ENCODE peak calls at places on chromosome 21, in ten cellular contexts. One of them, this sample, is unnamed.

GRCh38 chr21:30935121-30935888 is 53.9 kb upstream of the KRTAP11-1 start:
- DNase-seq in upper lobe of left lung: no peak
- DNase-seq in A549: no peak
- DNase-seq in body of pancreas: no peak
- DNase-seq in lower leg skin: no peak
- DNase-seq in transverse colon: no peak
- DNase-seq in Peyer's patch: no peak
- DNase-seq in tibial nerve: no peak
- DNase-seq in IMR-90: no peak
- DNase-seq in prostate gland: no peak
- DNase-seq in this sample: no peak

GRCh38 chr21:39073717-39074116 is 109.5 kb downstream of the PSMG1 start:
- DNase-seq in upper lobe of left lung: no peak
- DNase-seq in lower leg skin: no peak
- DNase-seq in IMR-90: no peak
- DNase-seq in Peyer's patch: no peak
- DNase-seq in A549: no peak
- DNase-seq in tibial nerve: no peak
- DNase-seq in prostate gland: no peak
- DNase-seq in body of pancreas: no peak
- DNase-seq in transverse colon: no peak
- DNase-seq in this sample: no peak

GRCh38 chr21:35168702-35169101 is 119.6 kb upstream of the RUNX1 start:
- DNase-seq in upper lobe of left lung: no peak
- DNase-seq in A549: no peak
- DNase-seq in tibial nerve: no peak
- DNase-seq in lower leg skin: no peak
- DNase-seq in body of pancreas: no peak
- DNase-seq in transverse colon: no peak
- DNase-seq in Peyer's patch: no peak
- DNase-seq in IMR-90: no peak
- DNase-seq in prostate gland: no peak
- DNase-seq in this sample: no peak

GRCh38 chr21:38443110-38443509 is 55.2 kb downstream of the ERG start:
- DNase-seq in prostate gland: no peak
- DNase-seq in transverse colon: no peak
- DNase-seq in IMR-90: no peak
- DNase-seq in lower leg skin: no peak
- DNase-seq in tibial nerve: no peak
- DNase-seq in upper lobe of left lung: no peak
- DNase-seq in A549: no peak
- DNase-seq in body of pancreas: no peak
- DNase-seq in Peyer's patch: no peak
- DNase-seq in this sample: no peak

GRCh38 chr21:24436236-24436635 is 1171.0 kb downstream of the MRPL39 start:
- DNase-seq in Peyer's patch: no peak
- DNase-seq in upper lobe of left lung: peak
- DNase-seq in A549: no peak
- DNase-seq in tibial nerve: no peak
- DNase-seq in IMR-90: no peak
- DNase-seq in prostate gland: peak
- DNase-seq in lower leg skin: no peak
- DNase-seq in transverse colon: no peak
- DNase-seq in body of pancreas: no peak
- DNase-seq in this sample: no peak

GRCh38 chr21:21200103-21200938 is 202.1 kb downstream of the NCAM2 start:
- DNase-seq in upper lobe of left lung: peak
- DNase-seq in lower leg skin: peak
- DNase-seq in tibial nerve: peak
- DNase-seq in prostate gland: no peak
- DNase-seq in A549: peak
- DNase-seq in IMR-90: peak
- DNase-seq in transverse colon: peak
- DNase-seq in Peyer's patch: peak
- DNase-seq in body of pancreas: peak
- DNase-seq in this sample: no peak

GRCh38 chr21:25036775-25037174 is 570.5 kb downstream of the MRPL39 start:
- DNase-seq in tibial nerve: no peak
- DNase-seq in upper lobe of left lung: no peak
- DNase-seq in transverse colon: no peak
- DNase-seq in Peyer's patch: no peak
- DNase-seq in lower leg skin: no peak
- DNase-seq in A549: no peak
- DNase-seq in IMR-90: no peak
- DNase-seq in prostate gland: no peak
- DNase-seq in body of pancreas: no peak
- DNase-seq in this sample: no peak

GRCh38 chr21:36663033-36663855 is 35.7 kb upstream of the SIM2 start:
- DNase-seq in A549: no peak
- DNase-seq in body of pancreas: no peak
- DNase-seq in IMR-90: peak
- DNase-seq in prostate gland: no peak
- DNase-seq in upper lobe of left lung: no peak
- DNase-seq in tibial nerve: no peak
- DNase-seq in Peyer's patch: no peak
- DNase-seq in lower leg skin: no peak
- DNase-seq in transverse colon: no peak
- DNase-seq in this sample: no peak

GRCh38 chr21:29338256-29338655 is 39.5 kb downstream of the BACH1 start:
- DNase-seq in A549: no peak
- DNase-seq in lower leg skin: no peak
- DNase-seq in body of pancreas: no peak
- DNase-seq in prostate gland: no peak
- DNase-seq in tibial nerve: no peak
- DNase-seq in Peyer's patch: no peak
- DNase-seq in upper lobe of left lung: no peak
- DNase-seq in IMR-90: no peak
- DNase-seq in transverse colon: no peak
- DNase-seq in this sample: no peak

GRCh38 chr21:29340228-29340627 is 41.5 kb downstream of the BACH1 start:
- DNase-seq in A549: no peak
- DNase-seq in lower leg skin: no peak
- DNase-seq in prostate gland: no peak
- DNase-seq in tibial nerve: no peak
- DNase-seq in upper lobe of left lung: no peak
- DNase-seq in body of pancreas: no peak
- DNase-seq in transverse colon: no peak
- DNase-seq in IMR-90: peak
- DNase-seq in Peyer's patch: no peak
- DNase-seq in this sample: no peak

GRCh38 chr21:29346281-29346680 is 47.6 kb downstream of the BACH1 start:
- DNase-seq in transverse colon: no peak
- DNase-seq in lower leg skin: no peak
- DNase-seq in A549: no peak
- DNase-seq in IMR-90: no peak
- DNase-seq in Peyer's patch: no peak
- DNase-seq in prostate gland: no peak
- DNase-seq in tibial nerve: no peak
- DNase-seq in body of pancreas: no peak
- DNase-seq in upper lobe of left lung: no peak
- DNase-seq in this sample: no peak

GRCh38 chr21:29343517-29343916 is 44.8 kb downstream of the BACH1 start:
- DNase-seq in body of pancreas: peak
- DNase-seq in tibial nerve: no peak
- DNase-seq in transverse colon: no peak
- DNase-seq in upper lobe of left lung: no peak
- DNase-seq in A549: no peak
- DNase-seq in IMR-90: peak
- DNase-seq in Peyer's patch: no peak
- DNase-seq in prostate gland: no peak
- DNase-seq in lower leg skin: no peak
- DNase-seq in this sample: no peak

GRCh38 chr21:29342394-29342957 is 43.8 kb downstream of the BACH1 start:
- DNase-seq in upper lobe of left lung: peak
- DNase-seq in lower leg skin: peak
- DNase-seq in tibial nerve: peak
- DNase-seq in IMR-90: peak
- DNase-seq in Peyer's patch: peak
- DNase-seq in prostate gland: no peak
- DNase-seq in A549: peak
- DNase-seq in body of pancreas: peak
- DNase-seq in transverse colon: peak
- DNase-seq in this sample: no peak
- TF ChIP-seq POLR2A in upper lobe of left lung: no peak
- TF ChIP-seq POLR2A in lower leg skin: no peak
- TF ChIP-seq POLR2A in tibial nerve: no peak
- TF ChIP-seq POLR2A in IMR-90: peak
- TF ChIP-seq POLR2A in Peyer's patch: no peak
- TF ChIP-seq POLR2A in prostate gland: no peak
- TF ChIP-seq POLR2A in A549: no peak
- TF ChIP-seq POLR2A in body of pancreas: no peak
- TF ChIP-seq POLR2A in transverse colon: no peak
- TF ChIP-seq POLR2A in this sample: no peak

GRCh38 chr21:46269466-46269865 is 15.9 kb downstream of the MCM3AP start:
- DNase-seq in body of pancreas: no peak
- DNase-seq in prostate gland: no peak
- DNase-seq in Peyer's patch: no peak
- DNase-seq in lower leg skin: no peak
- DNase-seq in IMR-90: no peak
- DNase-seq in tibial nerve: no peak
- DNase-seq in upper lobe of left lung: no peak
- DNase-seq in A549: no peak
- DNase-seq in transverse colon: no peak
- DNase-seq in this sample: no peak
- TF ChIP-seq POLR2A in body of pancreas: no peak
- TF ChIP-seq POLR2A in prostate gland: no peak
- TF ChIP-seq POLR2A in Peyer's patch: no peak
- TF ChIP-seq POLR2A in lower leg skin: no peak
- TF ChIP-seq POLR2A in IMR-90: no peak
- TF ChIP-seq POLR2A in tibial nerve: no peak
- TF ChIP-seq POLR2A in upper lobe of left lung: no peak
- TF ChIP-seq POLR2A in A549: no peak
- TF ChIP-seq POLR2A in transverse colon: no peak
- TF ChIP-seq POLR2A in this sample: no peak

GRCh38 chr21:46091118-46091517 is 6.8 kb upstream of the COL6A2 start:
- DNase-seq in transverse colon: no peak
- DNase-seq in tibial nerve: no peak
- DNase-seq in IMR-90: no peak
- DNase-seq in prostate gland: no peak
- DNase-seq in A549: no peak
- DNase-seq in Peyer's patch: no peak
- DNase-seq in upper lobe of left lung: no peak
- DNase-seq in lower leg skin: no peak
- DNase-seq in body of pancreas: no peak
- DNase-seq in this sample: no peak

GRCh38 chr21:46091631-46092025 is 6.3 kb upstream of the COL6A2 start:
- DNase-seq in IMR-90: peak
- DNase-seq in body of pancreas: no peak
- DNase-seq in tibial nerve: no peak
- DNase-seq in transverse colon: no peak
- DNase-seq in A549: no peak
- DNase-seq in Peyer's patch: no peak
- DNase-seq in upper lobe of left lung: no peak
- DNase-seq in lower leg skin: no peak
- DNase-seq in prostate gland: no peak
- DNase-seq in this sample: no peak

GRCh38 chr21:46092811-46093667 is 4.9 kb upstream of the COL6A2 start:
- DNase-seq in A549: no peak
- DNase-seq in prostate gland: no peak
- DNase-seq in Peyer's patch: no peak
- DNase-seq in lower leg skin: no peak
- DNase-seq in body of pancreas: no peak
- DNase-seq in transverse colon: no peak
- DNase-seq in tibial nerve: no peak
- DNase-seq in upper lobe of left lung: no peak
- DNase-seq in IMR-90: no peak
- DNase-seq in this sample: no peak

GRCh38 chr21:46093668-46094400 is 4.1 kb upstream of the COL6A2 start:
- DNase-seq in lower leg skin: no peak
- DNase-seq in IMR-90: no peak
- DNase-seq in transverse colon: no peak
- DNase-seq in Peyer's patch: peak
- DNase-seq in A549: no peak
- DNase-seq in upper lobe of left lung: peak
- DNase-seq in tibial nerve: no peak
- DNase-seq in prostate gland: peak
- DNase-seq in body of pancreas: no peak
- DNase-seq in this sample: no peak

DNA sequence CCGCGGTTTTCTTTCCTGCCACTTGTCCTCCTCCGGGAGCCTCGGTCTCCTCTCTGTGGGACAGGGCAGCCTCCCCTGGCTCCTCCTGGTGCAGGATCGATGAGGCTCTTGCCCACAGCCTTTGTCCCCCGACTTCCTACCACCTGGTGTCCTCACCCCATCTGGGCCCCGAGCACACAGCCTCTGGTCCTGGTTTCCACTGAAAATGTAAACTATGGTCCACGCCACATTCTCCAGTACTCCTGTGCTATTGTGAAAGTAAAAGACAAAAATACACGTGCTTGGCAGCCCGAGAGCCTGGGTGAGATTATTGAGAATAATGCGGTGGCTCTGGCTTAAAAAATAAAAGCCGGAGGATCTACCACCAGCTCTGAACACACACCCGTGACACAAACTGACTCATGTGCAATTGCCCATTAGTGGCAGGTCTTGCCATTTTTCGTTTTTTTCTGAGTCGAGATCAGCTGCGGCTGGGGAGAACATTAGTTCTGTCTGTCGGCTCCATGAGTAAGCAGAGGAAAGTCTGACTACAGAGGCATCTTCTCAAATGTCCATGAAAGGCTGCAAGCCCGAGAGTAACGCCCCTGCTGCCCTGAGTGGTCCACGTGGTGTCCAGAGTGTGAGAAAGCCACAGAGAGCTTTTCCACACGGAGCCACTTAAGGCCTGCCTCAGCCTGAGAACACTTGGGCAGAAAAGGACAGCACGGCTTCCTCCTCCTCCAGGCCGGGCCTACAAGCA is 5.7 kb upstream of the COL6A2 start:
- DNase-seq in A549: no peak
- DNase-seq in transverse colon: peak
- DNase-seq in IMR-90: peak
- DNase-seq in tibial nerve: peak
- DNase-seq in lower leg skin: peak
- DNase-seq in upper lobe of left lung: no peak
- DNase-seq in Peyer's patch: peak
- DNase-seq in prostate gland: no peak
- DNase-seq in body of pancreas: peak
- DNase-seq in this sample: no peak
- TF ChIP-seq POLR2A in A549: no peak
- TF ChIP-seq POLR2A in transverse colon: peak
- TF ChIP-seq POLR2A in IMR-90: peak
- TF ChIP-seq POLR2A in tibial nerve: no peak
- TF ChIP-seq POLR2A in lower leg skin: no peak
- TF ChIP-seq POLR2A in upper lobe of left lung: no peak
- TF ChIP-seq POLR2A in Peyer's patch: no peak
- TF ChIP-seq POLR2A in prostate gland: no peak
- TF ChIP-seq POLR2A in body of pancreas: no peak
- TF ChIP-seq POLR2A in this sample: no peak

GRCh38 chr21:44855572-44855971 is 17.9 kb downstream of the PTTG1IP start:
- DNase-seq in transverse colon: no peak
- DNase-seq in body of pancreas: no peak
- DNase-seq in A549: no peak
- DNase-seq in tibial nerve: no peak
- DNase-seq in upper lobe of left lung: no peak
- DNase-seq in prostate gland: no peak
- DNase-seq in lower leg skin: no peak
- DNase-seq in IMR-90: no peak
- DNase-seq in Peyer's patch: no peak
- DNase-seq in this sample: no peak

GRCh38 chr21:44856131-44856530 is 17.4 kb downstream of the PTTG1IP start:
- DNase-seq in upper lobe of left lung: no peak
- DNase-seq in transverse colon: no peak
- DNase-seq in prostate gland: no peak
- DNase-seq in Peyer's patch: no peak
- DNase-seq in lower leg skin: no peak
- DNase-seq in IMR-90: no peak
- DNase-seq in A549: no peak
- DNase-seq in body of pancreas: no peak
- DNase-seq in tibial nerve: no peak
- DNase-seq in this sample: no peak

GRCh38 chr21:44853601-44854390 is 19.7 kb downstream of the PTTG1IP start:
- DNase-seq in IMR-90: no peak
- DNase-seq in Peyer's patch: no peak
- DNase-seq in tibial nerve: no peak
- DNase-seq in transverse colon: peak
- DNase-seq in upper lobe of left lung: no peak
- DNase-seq in lower leg skin: no peak
- DNase-seq in A549: no peak
- DNase-seq in prostate gland: no peak
- DNase-seq in body of pancreas: no peak
- DNase-seq in this sample: no peak

GRCh38 chr21:44854391-44854663 is 19.2 kb downstream of the PTTG1IP start:
- DNase-seq in IMR-90: no peak
- DNase-seq in prostate gland: no peak
- DNase-seq in A549: no peak
- DNase-seq in lower leg skin: no peak
- DNase-seq in Peyer's patch: no peak
- DNase-seq in upper lobe of left lung: no peak
- DNase-seq in body of pancreas: no peak
- DNase-seq in tibial nerve: no peak
- DNase-seq in transverse colon: no peak
- DNase-seq in this sample: no peak

DNA sequence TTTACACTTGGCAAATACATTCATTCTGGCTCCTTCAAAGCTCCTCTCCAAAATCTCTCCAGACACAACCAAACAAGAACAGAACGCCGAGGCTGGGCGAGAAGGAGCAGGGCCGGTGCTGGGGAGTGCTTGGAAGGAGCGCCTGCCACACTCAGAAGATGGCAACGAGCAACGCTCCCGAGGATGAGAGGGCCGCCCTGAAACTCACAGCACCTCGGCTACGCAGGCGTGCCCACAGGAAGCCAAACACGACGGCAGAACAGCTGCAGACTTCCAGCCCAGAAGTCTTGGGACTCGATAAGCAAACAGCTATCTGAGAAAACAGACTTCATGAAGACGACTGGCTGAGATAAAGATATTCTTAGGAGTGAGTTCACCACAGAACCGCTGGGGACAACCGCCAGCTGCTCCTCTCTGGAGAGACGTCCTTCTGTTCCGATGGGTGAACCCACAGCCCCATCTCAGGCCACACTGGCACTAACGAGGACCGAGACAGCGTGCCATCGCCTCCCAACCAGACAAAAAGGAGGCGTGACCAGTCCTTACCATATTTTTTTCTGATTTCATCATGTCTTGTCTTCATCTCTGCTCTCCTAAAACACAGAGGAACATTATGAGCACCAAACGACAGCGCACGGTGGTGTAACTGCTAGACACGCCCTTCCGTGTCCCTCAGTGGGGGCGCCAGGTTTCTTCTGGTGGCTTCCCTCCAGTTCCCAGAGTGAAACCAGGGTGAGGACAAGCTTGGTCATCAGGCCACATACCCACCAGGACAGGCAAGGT is 18.6 kb downstream of the PTTG1IP start:
- DNase-seq in body of pancreas: no peak
- DNase-seq in A549: no peak
- DNase-seq in tibial nerve: no peak
- DNase-seq in lower leg skin: no peak
- DNase-seq in upper lobe of left lung: no peak
- DNase-seq in prostate gland: no peak
- DNase-seq in Peyer's patch: no peak
- DNase-seq in IMR-90: no peak
- DNase-seq in transverse colon: no peak
- DNase-seq in this sample: no peak
- TF ChIP-seq POLR2A in body of pancreas: no peak
- TF ChIP-seq POLR2A in A549: no peak
- TF ChIP-seq POLR2A in tibial nerve: no peak
- TF ChIP-seq POLR2A in lower leg skin: no peak
- TF ChIP-seq POLR2A in upper lobe of left lung: no peak
- TF ChIP-seq POLR2A in prostate gland: no peak
- TF ChIP-seq POLR2A in Peyer's patch: no peak
- TF ChIP-seq POLR2A in IMR-90: no peak
- TF ChIP-seq POLR2A in transverse colon: no peak
- TF ChIP-seq POLR2A in this sample: no peak